ENCODE peak calls at places on chromosomes 6 and 20, in four cellular contexts. S, D, B and N are unnamed samples.

GRCh38 chr20:49627329-49627761 is 59.4 kb upstream of the PTGIS start:
- DNase-seq in S (no peak), D (peak; percentile 52), B (peak; percentile 48), N (peak; percentile 57)

GRCh38 chr6:75065524-75065923 is 140.3 kb downstream of the COL12A1 start:
- DNase-seq in S (no peak), D (no peak), B (no peak), N (no peak)

GRCh38 chr20:14259691-14260090 is 77.7 kb downstream of the FLRT3 start:
- DNase-seq in S (no peak), D (no peak), B (no peak), N (no peak)

GRCh38 chr20:3808141-3808479 is 12.0 kb downstream of the CDC25B start:
- DNase-seq in S (peak; percentile 85), D (peak; percentile 89), B (peak; percentile 91), N (peak; percentile 95)

GRCh38 chr6:43009124-43009523 is 4.6 kb downstream of the MEA1 start:
- DNase-seq in S (no peak), D (no peak), B (peak; percentile 34), N (no peak)

GRCh38 chr6:148720897-148721296 is 25.9 kb upstream of the UST start:
- DNase-seq in S (no peak), D (no peak), B (no peak), N (no peak)

GRCh38 chr20:16622501-16622900 is 49.3 kb upstream of the KIF16B start:
- DNase-seq in S (no peak), D (no peak), B (no peak), N (no peak)

GRCh38 chr6:157283330-157283898 is 39.9 kb downstream of the TMEM242 start:
- DNase-seq in S (no peak), D (no peak), B (no peak), N (no peak)

GRCh38 chr6:40509163-40509562 is 78.0 kb downstream of the LRFN2 start:
- DNase-seq in S (no peak), D (no peak), B (no peak), N (no peak)

GRCh38 chr6:3046295-3046694 is 22.0 kb upstream of the RIPK1 start:
- DNase-seq in S (no peak), D (no peak), B (no peak), N (no peak)

GRCh38 chr6:161186173-161186769 is 87.6 kb downstream of the AGPAT4 start:
- DNase-seq in S (peak; percentile 18), D (peak; percentile 28), B (no peak), N (peak; percentile 27)

GRCh38 chr20:15045246-15045645 is 707.8 kb upstream of the FLRT3 start:
- DNase-seq in S (no peak), D (no peak), B (no peak), N (no peak)

GRCh38 chr20:8756410-8756809 is 312.5 kb upstream of the PLCB4 start:
- DNase-seq in S (no peak), D (no peak), B (no peak), N (no peak)

GRCh38 chr6:15436451-15436850 is 190.6 kb downstream of the JARID2 start:
- DNase-seq in S (no peak), D (no peak), B (no peak), N (no peak)

GRCh38 chr6:12012231-12012565 is at the start of gene HIVEP1:
- DNase-seq in S (peak; percentile 25), D (no peak), B (peak; percentile 31), N (no peak)

GRCh38 chr6:78948785-78949184 is 81.4 kb downstream of the IRAK1BP1 start:
- DNase-seq in S (no peak), D (no peak), B (no peak), N (no peak)

GRCh38 chr20:60210779-60211617 is 252.8 kb downstream of the CDH26 start:
- DNase-seq in S (peak; percentile 46), D (peak; percentile 46), B (peak; percentile 71), N (peak; percentile 49)

GRCh38 chr6:82364087-82365010 is 732 bp downstream of the TPBG start:
- DNase-seq in S (peak; percentile 58), D (peak; percentile 46), B (peak; percentile 49), N (peak; percentile 63)

GRCh38 chr6:112086744-112087135 is 542 bp downstream of the TUBE1 start:
- DNase-seq in S (no peak), D (no peak), B (no peak), N (no peak)
- TF ChIP-seq CTCF in S (no peak), D (no peak), B (no peak), N (no peak)

GRCh38 chr20:31485450-31486339 is 10.6 kb downstream of the REM1 start:
- DNase-seq in S (peak; percentile 90), D (peak; percentile 44), B (no peak), N (peak; percentile 58)
- H3K9me3 ChIP-seq in S (no peaks in the 10 kb centered on the region), D (no peaks in the 10 kb centered on the region), B (no peaks in the 10 kb centered on the region), N (no peaks in the 10 kb centered on the region)

DNA sequence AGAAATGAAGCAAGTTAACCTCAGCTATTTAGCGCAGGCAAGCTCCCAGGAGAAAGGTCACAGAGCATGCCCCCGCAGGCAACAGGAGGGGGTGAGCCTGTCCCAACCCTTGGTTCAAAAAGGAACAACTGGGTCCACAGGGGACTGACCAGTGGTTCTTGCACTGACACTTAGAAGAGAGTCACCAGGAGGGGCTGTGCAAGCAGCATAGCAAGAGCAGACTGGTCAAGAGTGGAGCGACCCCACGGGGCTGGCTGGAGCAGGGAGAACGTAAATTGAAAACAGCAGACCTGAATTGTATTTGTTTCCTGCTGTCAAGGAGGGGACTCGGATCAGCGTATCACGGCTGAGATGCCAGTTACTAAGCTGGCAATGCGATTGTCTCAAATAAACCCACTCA is 32.8 kb downstream of the GABRR1 start:
- DNase-seq in S (no peak), D (no peak), B (no peak), N (no peak)
- TF ChIP-seq CTCF in S (no peak), D (no peak), B (no peak), N (no peak)

DNA sequence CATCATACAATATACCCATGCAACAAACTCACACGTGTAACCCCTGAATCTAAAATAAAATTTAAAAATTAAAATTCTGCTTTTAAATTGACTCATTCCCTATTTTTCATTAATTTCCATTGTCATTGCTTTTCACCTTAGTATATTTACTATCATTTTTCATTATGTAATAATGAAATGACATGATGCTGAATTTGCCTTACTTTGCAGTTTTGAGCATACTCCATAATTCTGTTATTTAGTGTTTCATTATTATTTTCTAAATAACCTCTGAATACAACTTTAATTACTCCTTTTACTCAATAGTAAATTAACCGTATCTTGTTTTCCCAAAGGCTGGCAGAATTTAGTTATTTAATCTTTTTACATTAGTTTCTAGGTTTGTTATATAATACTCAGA is 719.6 kb downstream of the DOK5 start:
- DNase-seq in S (no peak), D (no peak), B (no peak), N (no peak)
- H3K9me3 ChIP-seq in S (no peaks in the 10 kb centered on the region), D (no peaks in the 10 kb centered on the region), B (no peaks in the 10 kb centered on the region), N (no peaks in the 10 kb centered on the region)

GRCh38 chr6:145116591-145117178 is 618.6 kb downstream of the EPM2A start:
- DNase-seq in S (no peak), D (no peak), B (no peak), N (no peak)
- TF ChIP-seq CTCF in S (no peak), D (no peak), B (no peak), N (no peak)

DNA sequence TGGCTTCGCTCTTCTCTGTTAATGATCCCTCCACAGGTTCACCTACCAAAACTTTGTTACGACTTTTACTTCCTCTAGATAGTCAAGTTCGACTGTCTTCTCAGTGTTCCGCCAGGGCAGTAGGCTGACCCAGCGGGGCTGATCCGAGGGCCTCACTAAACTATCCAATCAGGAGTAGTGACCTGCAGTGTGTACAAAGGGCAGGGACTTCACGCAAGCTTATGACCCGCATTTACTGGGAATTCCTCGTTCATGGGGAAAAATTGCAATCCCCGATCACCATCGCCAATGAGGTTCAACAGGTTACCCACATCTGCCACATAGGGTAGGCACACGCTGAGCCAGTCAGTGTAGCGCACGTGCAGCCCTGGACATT is 771.4 kb upstream of the DEFB115 start:
- DNase-seq in S (no peak), D (no peak), B (no peak), N (no peak)
- H3K9me3 ChIP-seq in S (peaks cover 4% of the 10 kb centered on the region), D (peaks cover 17% of the 10 kb centered on the region), B (peaks cover 76% of the 10 kb centered on the region), N (no peaks in the 10 kb centered on the region)

GRCh38 chr20:35264755-35265154 is 13.2 kb downstream of the MMP24OS start:
- DNase-seq in S (no peak), D (no peak), B (no peak), N (no peak)
- TF ChIP-seq CTCF in S (no peak), D (no peak), B (no peak), N (no peak)

DNA sequence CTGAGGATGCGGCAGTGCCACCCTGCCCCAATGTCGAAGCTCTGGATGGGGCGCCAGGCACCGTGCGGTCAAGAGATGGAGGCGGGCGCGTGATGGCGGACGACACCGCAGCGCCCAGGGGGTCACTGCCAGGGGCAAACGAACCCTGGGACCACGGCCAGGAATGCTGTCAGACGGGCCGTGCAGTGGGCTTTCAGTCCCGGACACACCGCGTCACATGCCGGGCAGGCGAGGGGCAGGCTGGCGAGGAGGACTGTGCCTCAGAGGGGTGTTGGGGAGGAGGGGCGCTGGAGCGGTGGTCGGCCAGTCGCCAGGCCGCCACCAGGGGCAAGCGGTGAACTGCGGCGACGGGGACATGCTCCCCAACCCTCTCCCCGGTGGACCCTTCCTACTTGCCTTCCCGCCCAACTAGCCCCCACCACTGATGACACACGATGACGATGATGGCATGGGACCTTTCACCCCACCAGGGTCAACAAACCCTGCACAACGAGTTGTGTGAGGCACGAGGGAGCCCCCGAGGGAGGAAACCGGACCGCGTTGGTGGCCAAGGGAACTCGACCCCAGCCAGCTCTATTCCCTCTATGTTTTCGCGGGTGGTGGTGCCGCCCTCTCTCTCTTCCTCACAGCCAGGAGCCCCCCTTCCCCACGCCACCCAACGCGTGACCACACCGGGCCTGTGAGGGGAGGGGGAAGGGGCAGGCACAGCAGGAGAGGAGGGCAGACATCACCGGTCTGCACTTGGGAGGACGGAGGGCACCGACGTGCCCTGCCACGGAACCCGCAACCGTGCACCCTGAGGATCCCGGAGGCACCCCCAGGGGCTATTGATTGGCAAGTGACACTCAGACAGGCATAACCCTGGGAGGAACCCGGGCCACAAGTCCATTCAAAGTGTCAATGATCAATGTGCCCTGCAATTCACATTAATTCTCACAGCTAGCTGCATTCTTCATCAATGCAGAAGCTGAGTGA is 1960.9 kb upstream of the DEFB115 start:
- DNase-seq in S (no peak), D (no peak), B (no peak), N (no peak)
- H3K9me3 ChIP-seq in S (no peaks in the 10 kb centered on the region), D (peaks cover 25% of the 10 kb centered on the region), B (peaks cover 61% of the 10 kb centered on the region), N (no peaks in the 10 kb centered on the region)

DNA sequence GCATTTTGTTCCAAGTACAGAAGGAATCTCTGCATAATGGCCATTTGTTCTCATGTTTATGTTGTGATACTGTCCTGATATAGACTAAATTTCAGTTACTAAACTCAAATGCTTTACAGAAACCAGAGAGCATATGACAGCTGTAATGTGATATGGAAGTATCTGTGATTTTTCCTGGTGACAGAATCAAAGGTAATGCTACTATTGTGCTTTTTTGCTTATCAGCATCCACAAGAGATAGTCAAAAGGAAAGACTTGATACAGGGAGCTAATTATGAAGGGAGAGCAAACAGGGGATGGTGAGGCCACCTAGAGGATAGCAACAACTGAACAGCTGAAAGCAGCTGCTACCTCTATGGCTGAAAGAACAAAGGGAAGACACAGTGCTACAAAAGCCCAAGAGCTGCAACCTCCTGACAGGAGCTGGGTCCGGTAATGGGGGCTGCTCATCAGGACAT is 181.4 kb downstream of the PHF3 start:
- DNase-seq in S (no peak), D (no peak), B (no peak), N (no peak)
- TF ChIP-seq CTCF in S (no peak), D (no peak), B (no peak), N (no peak)